ENCODE peak calls at places on chromosomes 4 and X, in ten cellular contexts. W, M, Z, T, S, L, A, F, Q and H are unnamed samples.

GRCh38 chrX:1564750-1565683 is 26.4 kb upstream of the AKAP17A start:
- DNase-seq in F (no peak), A (no peak), L (no peak), W (no peak), M (no peak), Q (no peak), Z (no peak), T (no peak), S (no peak), H (no peak)

GRCh38 chr4:184763150-184763780 is 29.4 kb upstream of the CENPU start:
- DNase-seq in F (no peak), Z (no peak), Q (no peak), L (no peak), W (peak), S (no peak), M (no peak), T (no peak), A (no peak), H (no peak)

GRCh38 chr4:150540536-150540935 is 41.4 kb upstream of the MAB21L2 start:
- DNase-seq in Z (no peak), M (no peak), Q (no peak), S (no peak), L (no peak), F (no peak), W (no peak), A (no peak), T (no peak), H (no peak)

GRCh38 chr4:157514711-157515110 is 294.2 kb downstream of the GRIA2 start:
- DNase-seq in Z (no peak), W (no peak), L (no peak), M (peak), F (no peak), T (no peak), S (no peak), Q (no peak), A (no peak), H (no peak)

GRCh38 chrX:17656556-17656955 is 80.7 kb upstream of the SCML1 start:
- DNase-seq in S (no peak), L (no peak), W (no peak), F (no peak), A (no peak), M (no peak), Z (no peak), T (no peak), Q (no peak), H (no peak)

GRCh38 chrX:103437147-103437873 is 61.0 kb downstream of the BEX3 start:
- DNase-seq in S (no peak), W (no peak), Q (no peak), A (no peak), M (no peak), F (no peak), Z (no peak), T (no peak), L (no peak), H (no peak)

GRCh38 chr4:183241322-183241640 is 78.8 kb downstream of the CLDN22 start:
- DNase-seq in W (peak), T (no peak), F (no peak), Z (no peak), Q (peak), A (no peak), L (peak), S (peak), M (no peak), H (peak)

GRCh38 chr4:151287409-151287808 is 10.4 kb downstream of the PRSS48 start:
- DNase-seq in M (no peak), S (no peak), F (no peak), A (no peak), L (no peak), Z (no peak), T (no peak), Q (no peak), W (no peak), H (no peak)

GRCh38 chr4:107760281-107760947 is 40.4 kb upstream of the PAPSS1 start:
- DNase-seq in L (no peak), M (peak), S (no peak), W (no peak), T (no peak), Z (no peak), F (no peak), Q (no peak), A (no peak), H (peak)

GRCh38 chrX:23765449-23765848 is 17.5 kb upstream of the SAT1 start:
- DNase-seq in L (no peak), T (no peak), A (no peak), W (no peak), Z (no peak), Q (peak), F (no peak), M (no peak), S (no peak), H (no peak)

DNA sequence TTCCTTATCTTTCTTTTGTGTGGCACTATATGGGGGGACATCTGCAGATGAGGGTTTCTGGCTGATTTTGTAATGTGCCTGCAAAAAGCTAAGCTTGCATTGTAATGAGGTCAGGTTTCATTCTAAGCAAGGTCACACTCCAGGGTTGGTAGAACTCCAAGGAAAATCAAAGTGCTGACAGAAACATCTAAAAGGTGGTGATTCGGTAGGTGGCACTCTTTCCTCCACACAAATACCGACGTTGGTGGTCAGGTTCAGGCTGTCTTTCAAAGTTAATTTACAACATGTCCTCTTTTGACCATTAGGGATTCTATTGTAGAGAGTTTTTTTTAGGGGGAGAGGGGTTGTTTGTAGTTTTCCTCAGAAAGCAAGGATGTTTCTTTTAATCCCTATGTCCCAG is 434.4 kb downstream of the PPARGC1A start:
- DNase-seq in T (no peak), F (no peak), W (no peak), S (no peak), Q (no peak), L (no peak), M (peak), A (no peak), Z (peak), H (peak)
- TF ChIP-seq CTCF in T (no peak), F (no peak), W (peak), S (no peak), Q (no peak), L (no peak), M (peak), A (no peak), Z (no peak), H (no peak)

GRCh38 chr4:110589297-110589696 is 33.6 kb downstream of the PITX2 start:
- DNase-seq in T (no peak), M (no peak), W (no peak), Z (no peak), L (no peak), A (no peak), Q (no peak), S (no peak), F (no peak), H (no peak)
- TF ChIP-seq CTCF in T (no peak), M (peak), W (peak), Z (no peak), L (peak), A (no peak), Q (no peak), S (peak), F (no peak), H (no peak)

DNA sequence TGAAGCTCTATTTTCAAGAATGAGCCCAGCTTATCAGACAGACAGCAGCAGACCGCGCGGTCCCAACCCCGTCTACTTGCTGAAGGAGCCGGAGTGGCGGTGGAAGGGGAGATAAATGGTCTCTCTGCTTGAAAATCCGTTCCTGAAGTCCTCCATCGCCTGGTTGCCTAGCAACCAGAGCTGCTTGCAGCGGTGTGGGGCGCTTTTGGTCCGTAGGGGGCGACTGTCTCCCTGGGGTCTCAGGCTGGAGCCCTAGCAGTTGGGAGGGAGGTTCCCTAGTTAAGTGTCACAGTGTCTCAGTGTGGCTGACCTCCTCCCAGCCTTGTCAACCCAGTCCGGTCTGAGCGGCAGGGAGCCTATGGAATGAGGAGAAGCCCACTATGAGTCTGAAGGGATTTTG is 8.3 kb upstream of the DLG3 start:
- DNase-seq in T (no peak), F (no peak), Q (no peak), S (no peak), L (no peak), A (no peak), W (no peak), Z (no peak), M (peak), H (no peak)
- TF ChIP-seq CTCF in T (no peak), F (no peak), Q (no peak), S (no peak), L (no peak), A (no peak), W (no peak), Z (no peak), M (peak), H (no peak)

GRCh38 chrX:132671229-132671641 is 182.4 kb upstream of the MBNL3 start:
- DNase-seq in M (peak), T (no peak), Q (no peak), S (no peak), F (no peak), Z (no peak), A (no peak), L (no peak), W (peak), H (no peak)

GRCh38 chrX:132676102-132676501 is 187.3 kb upstream of the MBNL3 start:
- DNase-seq in M (no peak), L (no peak), Q (no peak), W (no peak), A (no peak), F (no peak), Z (no peak), S (no peak), T (no peak), H (no peak)

GRCh38 chrX:132677233-132677716 is 188.4 kb upstream of the MBNL3 start:
- DNase-seq in F (no peak), W (no peak), Z (no peak), L (no peak), M (no peak), A (no peak), S (no peak), T (no peak), Q (no peak), H (no peak)

DNA sequence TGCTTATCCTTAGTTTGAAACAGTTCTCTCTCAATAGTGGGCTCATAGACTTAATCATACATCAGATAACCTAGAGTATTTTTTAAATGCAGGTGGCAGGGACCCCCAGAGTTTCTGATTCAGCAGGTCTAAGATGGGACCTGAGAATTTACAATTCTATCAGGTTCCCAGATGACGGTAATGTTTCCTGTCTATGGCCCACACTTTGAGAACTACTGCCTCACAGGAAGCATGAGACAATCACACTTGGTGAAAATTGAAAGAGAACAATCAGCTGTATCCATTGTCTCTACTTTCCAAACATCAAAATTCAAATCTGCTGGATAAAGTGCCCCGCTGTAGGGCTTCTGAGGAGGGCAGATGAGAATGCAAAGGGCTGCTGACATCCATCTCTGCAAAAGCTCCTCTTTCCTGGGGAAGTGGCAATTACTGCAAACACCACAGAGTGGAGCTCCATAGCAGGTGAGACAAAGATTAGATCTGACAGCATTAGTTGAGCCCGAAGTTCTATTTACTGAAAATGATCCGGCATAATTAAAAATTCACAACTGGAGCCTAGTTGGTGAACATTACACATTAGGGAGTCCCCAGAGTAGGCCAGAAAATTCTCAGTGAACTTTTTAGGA is 187.8 kb upstream of the MBNL3 start:
- DNase-seq in T (no peak), M (peak), F (no peak), S (no peak), Z (no peak), Q (no peak), L (no peak), A (no peak), W (no peak), H (peak)
- TF ChIP-seq CTCF in T (no peak), M (peak), F (no peak), S (no peak), Z (no peak), Q (no peak), L (peak), A (no peak), W (no peak), H (no peak)

DNA sequence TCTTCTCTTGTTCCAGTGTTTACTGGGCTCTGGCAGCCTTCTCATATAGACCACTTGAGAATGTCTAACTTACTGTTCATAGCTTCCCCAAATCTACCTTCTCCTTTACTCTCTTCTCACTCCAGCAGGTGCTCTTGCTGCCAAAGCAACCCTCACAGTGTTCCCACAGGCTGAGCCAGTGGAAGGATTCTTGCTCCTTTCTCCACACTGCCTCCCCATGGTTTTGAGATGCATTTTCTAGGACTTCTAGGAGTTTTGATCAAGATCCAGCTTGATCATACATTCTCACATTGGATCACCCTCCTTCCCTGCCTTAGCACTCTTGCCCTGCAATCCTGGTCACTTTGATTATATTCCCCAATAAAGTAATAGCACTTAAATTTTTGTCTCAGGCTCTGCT is 230.8 kb downstream of the TMEM47 start:
- DNase-seq in T (no peak), W (no peak), F (no peak), M (peak), A (no peak), Z (no peak), Q (no peak), S (no peak), L (no peak), H (peak)
- TF ChIP-seq CTCF in T (no peak), W (no peak), F (no peak), M (peak), A (no peak), Z (no peak), Q (no peak), S (no peak), L (peak), H (no peak)

GRCh38 chr4:21531048-21531447 is 417.5 kb downstream of the KCNIP4 start:
- DNase-seq in W (no peak), T (no peak), S (no peak), L (no peak), Z (no peak), M (no peak), Q (no peak), A (no peak), F (no peak), H (no peak)
- TF ChIP-seq CTCF in W (no peak), T (no peak), S (no peak), L (no peak), Z (no peak), M (no peak), Q (no peak), A (no peak), F (no peak), H (no peak)

DNA sequence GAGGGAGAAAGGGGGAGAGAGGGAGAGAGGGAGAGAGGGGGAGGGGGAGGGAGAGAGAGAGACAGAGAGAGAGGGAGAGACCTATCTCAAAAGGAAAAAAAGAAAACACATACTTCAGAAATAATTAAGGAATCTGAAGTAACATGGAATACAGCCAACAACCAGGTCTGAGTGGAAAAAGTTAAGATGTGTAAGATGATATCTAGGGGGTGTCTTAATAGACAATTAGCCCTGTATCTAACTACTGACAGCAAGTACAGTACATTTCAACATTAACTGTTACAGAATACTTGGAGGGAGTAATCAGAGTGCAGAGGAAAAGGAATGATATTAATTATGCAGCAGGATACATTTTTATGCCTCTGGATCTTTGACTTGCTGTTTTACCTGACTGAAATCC is 22.4 kb downstream of the NUP54 start:
- DNase-seq in A (no peak), L (no peak), Z (no peak), M (no peak), S (no peak), T (no peak), F (no peak), Q (no peak), W (no peak), H (no peak)
- TF ChIP-seq CTCF in A (no peak), L (no peak), Z (no peak), M (no peak), S (no peak), T (no peak), F (no peak), Q (no peak), W (no peak), H (no peak)